ENCODE peak calls at places on chromosomes 5 and 9, in five cellular contexts. One of them, this sample, is unnamed.

GRCh38 chr5:6359941-6360683 is 18.2 kb downstream of the MED10 start:
- DNase-seq in HCT116: no peak
- DNase-seq in SK-N-SH: peak
- DNase-seq in Panc1: no peak
- DNase-seq in HepG2: no peak
- DNase-seq in this sample: no peak

GRCh38 chr9:87876708-87877107 is 6.0 kb upstream of the SPATA31E1 start:
- DNase-seq in HCT116: no peak
- DNase-seq in SK-N-SH: no peak
- DNase-seq in Panc1: no peak
- DNase-seq in HepG2: no peak
- DNase-seq in this sample: no peak

GRCh38 chr5:15959560-15960164 is 219.9 kb downstream of the MARCHF11 start:
- DNase-seq in HCT116: no peak
- DNase-seq in SK-N-SH: peak
- DNase-seq in Panc1: no peak
- DNase-seq in HepG2: no peak
- DNase-seq in this sample: no peak

GRCh38 chr5:125222597-125223240 is 476.3 kb upstream of the ZNF608 start:
- DNase-seq in HCT116: no peak
- DNase-seq in SK-N-SH: no peak
- DNase-seq in Panc1: no peak
- DNase-seq in HepG2: no peak
- DNase-seq in this sample: no peak

GRCh38 chr5:65919773-65920172 is 6.6 kb upstream of the ERBIN start:
- DNase-seq in HCT116: no peak
- DNase-seq in SK-N-SH: no peak
- DNase-seq in Panc1: no peak
- DNase-seq in HepG2: no peak
- DNase-seq in this sample: no peak

GRCh38 chr5:44935262-44935661 is 126.5 kb downstream of the MRPS30 start:
- DNase-seq in HCT116: peak
- DNase-seq in SK-N-SH: no peak
- DNase-seq in Panc1: no peak
- DNase-seq in HepG2: no peak
- DNase-seq in this sample: no peak

GRCh38 chr5:124746252-124746915 is at the start of gene ZNF608:
- DNase-seq in HCT116: no peak
- DNase-seq in SK-N-SH: no peak
- DNase-seq in Panc1: no peak
- DNase-seq in HepG2: peak
- DNase-seq in this sample: no peak

GRCh38 chr9:98698856-98699255 is 9.9 kb downstream of the GABBR2 start:
- DNase-seq in HCT116: no peak
- DNase-seq in SK-N-SH: no peak
- DNase-seq in Panc1: no peak
- DNase-seq in HepG2: no peak
- DNase-seq in this sample: no peak

GRCh38 chr9:131668439-131669233 is 71.2 kb downstream of the RAPGEF1 start:
- DNase-seq in HCT116: no peak
- DNase-seq in SK-N-SH: peak
- DNase-seq in Panc1: no peak
- DNase-seq in HepG2: peak
- DNase-seq in this sample: peak

GRCh38 chr9:131282688-131283422 is 6.5 kb upstream of the FAM78A start:
- DNase-seq in HCT116: no peak
- DNase-seq in SK-N-SH: peak
- DNase-seq in Panc1: no peak
- DNase-seq in HepG2: no peak
- DNase-seq in this sample: no peak

GRCh38 chr5:9151671-9152427 is 394.0 kb downstream of the SEMA5A start:
- DNase-seq in HCT116: no peak
- DNase-seq in SK-N-SH: no peak
- DNase-seq in Panc1: no peak
- DNase-seq in HepG2: no peak
- DNase-seq in this sample: no peak

GRCh38 chr9:118975736-118976135 is 393.5 kb downstream of the BRINP1 start:
- DNase-seq in HCT116: no peak
- DNase-seq in SK-N-SH: no peak
- DNase-seq in Panc1: no peak
- DNase-seq in HepG2: no peak
- DNase-seq in this sample: no peak

GRCh38 chr5:112848116-112848811 is 12.8 kb upstream of the SRP19 start:
- DNase-seq in HCT116: peak
- DNase-seq in SK-N-SH: peak
- DNase-seq in Panc1: peak
- DNase-seq in HepG2: peak
- DNase-seq in this sample: peak

GRCh38 chr9:79682076-79682736 is 110.4 kb downstream of the TLE4 start:
- DNase-seq in HCT116: no peak
- DNase-seq in SK-N-SH: no peak
- DNase-seq in Panc1: no peak
- DNase-seq in HepG2: peak
- DNase-seq in this sample: no peak

GRCh38 chr9:90795084-90795483 is 6.5 kb upstream of the SYK start:
- DNase-seq in HCT116: no peak
- DNase-seq in SK-N-SH: no peak
- DNase-seq in Panc1: no peak
- DNase-seq in HepG2: no peak
- DNase-seq in this sample: no peak

GRCh38 chr5:107532182-107532878 is 138.4 kb downstream of the EFNA5 start:
- DNase-seq in HCT116: no peak
- DNase-seq in SK-N-SH: no peak
- DNase-seq in Panc1: no peak
- DNase-seq in HepG2: no peak
- DNase-seq in this sample: no peak

GRCh38 chr9:99259231-99259918 is 37.3 kb downstream of the SEC61B start:
- DNase-seq in HCT116: no peak
- DNase-seq in SK-N-SH: no peak
- DNase-seq in Panc1: no peak
- DNase-seq in HepG2: no peak
- DNase-seq in this sample: no peak

GRCh38 chr9:82242285-82242963 is 253.9 kb downstream of the SPATA31D1 start:
- DNase-seq in HCT116: no peak
- DNase-seq in SK-N-SH: no peak
- DNase-seq in Panc1: no peak
- DNase-seq in HepG2: no peak
- DNase-seq in this sample: no peak

GRCh38 chr5:10111575-10111974 is 138.1 kb downstream of the ATPSCKMT start:
- DNase-seq in HCT116: peak
- DNase-seq in SK-N-SH: peak
- DNase-seq in Panc1: no peak
- DNase-seq in HepG2: peak
- DNase-seq in this sample: no peak

GRCh38 chr5:68344447-68345111 is 129.0 kb downstream of the PIK3R1 start:
- DNase-seq in HCT116: no peak
- DNase-seq in SK-N-SH: no peak
- DNase-seq in Panc1: no peak
- DNase-seq in HepG2: no peak
- DNase-seq in this sample: no peak

GRCh38 chr5:3056901-3057300 is 305.4 kb upstream of the IRX2 start:
- DNase-seq in HCT116: no peak
- DNase-seq in SK-N-SH: no peak
- DNase-seq in Panc1: no peak
- DNase-seq in HepG2: no peak
- DNase-seq in this sample: no peak

GRCh38 chr9:4507731-4508130 is 17.5 kb downstream of the SLC1A1 start:
- DNase-seq in HCT116: no peak
- DNase-seq in SK-N-SH: no peak
- DNase-seq in Panc1: no peak
- DNase-seq in HepG2: no peak
- DNase-seq in this sample: no peak

GRCh38 chr9:109171926-109172325 is 4.9 kb upstream of the FRRS1L start:
- DNase-seq in HCT116: no peak
- DNase-seq in SK-N-SH: no peak
- DNase-seq in Panc1: no peak
- DNase-seq in HepG2: no peak
- DNase-seq in this sample: no peak

GRCh38 chr9:129750010-129750409 is 2.8 kb downstream of the PTGES start:
- DNase-seq in HCT116: no peak
- DNase-seq in SK-N-SH: no peak
- DNase-seq in Panc1: no peak
- DNase-seq in HepG2: no peak
- DNase-seq in this sample: no peak

GRCh38 chr5:132753135-132753987 is 6.1 kb downstream of the CCNI2 start:
- DNase-seq in HCT116: no peak
- DNase-seq in SK-N-SH: peak
- DNase-seq in Panc1: no peak
- DNase-seq in HepG2: peak
- DNase-seq in this sample: no peak

GRCh38 chr5:96709152-96709821 is 47.1 kb downstream of the CAST start:
- DNase-seq in HCT116: no peak
- DNase-seq in SK-N-SH: no peak
- DNase-seq in Panc1: no peak
- DNase-seq in HepG2: no peak
- DNase-seq in this sample: no peak

GRCh38 chr9:135525241-135526088 is 4.2 kb downstream of the LCN1 start:
- DNase-seq in HCT116: no peak
- DNase-seq in SK-N-SH: no peak
- DNase-seq in Panc1: no peak
- DNase-seq in HepG2: no peak
- DNase-seq in this sample: no peak

GRCh38 chr5:122419195-122419894 is 107.3 kb downstream of the SNCAIP start:
- DNase-seq in HCT116: no peak
- DNase-seq in SK-N-SH: no peak
- DNase-seq in Panc1: no peak
- DNase-seq in HepG2: no peak
- DNase-seq in this sample: no peak

DNA sequence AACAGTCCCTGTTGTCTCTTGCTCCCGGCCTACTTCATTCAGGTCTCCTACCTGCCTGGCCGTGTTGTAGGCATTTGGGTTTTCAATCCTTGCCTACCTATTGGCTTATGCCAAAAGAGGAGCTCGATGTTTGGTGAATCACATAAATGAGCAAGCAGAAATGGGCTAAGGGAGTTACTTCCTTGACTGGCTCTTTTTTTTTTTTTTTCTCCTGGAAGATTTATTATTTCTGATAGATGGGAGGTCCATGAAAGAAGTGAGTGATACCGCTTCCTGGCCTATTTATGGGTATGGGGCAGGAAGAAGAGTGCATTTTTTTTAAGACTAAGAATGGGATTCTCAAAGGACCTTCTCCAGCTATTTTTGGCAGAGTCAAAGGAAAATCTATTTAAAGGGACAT is 294.0 kb downstream of the ARHGAP26 start:
- DNase-seq in HCT116: no peak
- DNase-seq in SK-N-SH: no peak
- DNase-seq in Panc1: no peak
- DNase-seq in HepG2: no peak
- DNase-seq in this sample: no peak
- TF ChIP-seq SIN3A in HCT116: no peak
- TF ChIP-seq SIN3A in SK-N-SH: no peak
- TF ChIP-seq SIN3A in Panc1: no peak
- TF ChIP-seq SIN3A in HepG2: no peak
- TF ChIP-seq SIN3A in this sample: no peak

DNA sequence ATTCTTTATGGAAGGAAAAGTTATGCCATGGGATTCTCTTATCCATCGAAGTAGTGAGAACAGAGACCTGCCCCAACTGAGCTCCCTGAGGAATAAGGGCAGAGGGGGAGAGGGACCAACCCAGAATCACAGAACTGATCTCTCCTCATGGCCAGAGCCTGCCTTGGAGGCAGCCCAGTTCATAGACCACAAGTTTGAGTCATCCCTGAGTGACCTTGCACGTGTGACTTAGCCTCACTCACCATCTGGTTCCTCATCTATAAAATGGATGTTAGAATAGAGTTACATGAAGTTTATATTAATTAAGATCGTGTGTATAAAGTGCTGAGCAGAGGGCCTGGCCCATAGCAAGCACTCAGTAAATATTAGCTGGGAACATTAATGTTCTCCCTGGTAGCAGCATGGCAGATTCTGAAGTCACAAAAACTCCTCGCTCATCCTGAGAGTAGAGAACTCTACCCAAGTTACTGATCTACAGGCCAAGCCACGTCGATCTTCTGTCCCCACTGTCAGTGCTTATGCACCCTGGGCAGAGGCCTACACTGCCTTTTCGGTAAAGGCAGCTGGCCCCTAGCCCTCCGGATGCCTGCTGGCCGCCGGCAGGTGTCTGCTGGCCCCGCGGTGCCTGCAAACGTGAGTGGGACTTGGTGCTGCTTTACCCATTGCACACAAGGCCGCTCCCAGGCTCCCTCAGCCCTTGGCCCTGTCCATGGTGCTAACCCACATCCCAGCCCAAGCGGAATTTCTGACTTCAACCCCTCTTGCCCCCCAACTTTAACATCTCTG is 61.0 kb upstream of the ARAP3 start:
- DNase-seq in HCT116: no peak
- DNase-seq in SK-N-SH: no peak
- DNase-seq in Panc1: no peak
- DNase-seq in HepG2: no peak
- DNase-seq in this sample: no peak
- TF ChIP-seq SIN3A in HCT116: no peak
- TF ChIP-seq SIN3A in SK-N-SH: no peak
- TF ChIP-seq SIN3A in Panc1: no peak
- TF ChIP-seq SIN3A in HepG2: no peak
- TF ChIP-seq SIN3A in this sample: no peak

GRCh38 chr5:160315968-160316367 is 3.6 kb upstream of the CCNJL start:
- DNase-seq in HCT116: peak
- DNase-seq in SK-N-SH: no peak
- DNase-seq in Panc1: peak
- DNase-seq in HepG2: peak
- DNase-seq in this sample: no peak
- TF ChIP-seq SIN3A in HCT116: no peak
- TF ChIP-seq SIN3A in SK-N-SH: no peak
- TF ChIP-seq SIN3A in Panc1: no peak
- TF ChIP-seq SIN3A in HepG2: no peak
- TF ChIP-seq SIN3A in this sample: no peak

GRCh38 chr9:93292664-93293328 is 108.9 kb downstream of the WNK2 start:
- DNase-seq in HCT116: no peak
- DNase-seq in SK-N-SH: no peak
- DNase-seq in Panc1: no peak
- DNase-seq in HepG2: no peak
- DNase-seq in this sample: no peak
- TF ChIP-seq SIN3A in HCT116: no peak
- TF ChIP-seq SIN3A in SK-N-SH: no peak
- TF ChIP-seq SIN3A in Panc1: no peak
- TF ChIP-seq SIN3A in HepG2: no peak
- TF ChIP-seq SIN3A in this sample: no peak

DNA sequence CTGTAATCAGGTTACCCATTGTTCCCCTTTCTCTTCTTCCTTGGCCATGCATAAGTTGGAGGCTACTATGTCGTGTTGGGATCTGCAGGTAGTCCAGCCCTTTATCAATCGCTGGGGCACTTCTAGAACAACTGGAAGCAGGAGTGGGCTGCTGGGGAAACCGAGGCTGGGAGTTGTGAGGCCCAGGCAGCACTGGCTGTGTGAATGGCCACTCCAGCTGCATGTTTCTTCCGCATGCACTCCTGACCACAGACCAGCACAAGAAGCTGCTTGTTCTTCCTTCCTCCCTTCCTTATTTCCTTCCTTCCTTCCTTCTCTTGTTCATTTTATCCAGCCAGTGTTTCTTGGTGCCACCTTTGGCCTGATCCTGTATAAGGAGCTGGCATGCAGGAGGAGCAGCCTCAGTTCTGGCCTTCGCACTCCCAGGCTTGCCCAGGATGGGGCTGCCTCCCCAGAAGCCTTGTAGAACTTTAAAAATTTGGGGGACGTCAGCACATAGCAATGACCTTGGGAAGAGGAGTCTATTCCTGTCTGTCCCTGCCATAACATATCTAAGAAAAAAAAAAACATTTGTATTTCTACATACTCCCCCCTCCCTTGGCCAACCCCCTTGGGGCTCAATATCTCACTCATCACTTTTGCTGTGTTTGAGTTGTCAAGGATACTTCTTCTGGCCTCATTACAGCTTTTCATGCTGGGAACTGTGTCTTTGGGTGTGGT is 20.8 kb upstream of the CXCL14 start:
- DNase-seq in HCT116: no peak
- DNase-seq in SK-N-SH: no peak
- DNase-seq in Panc1: no peak
- DNase-seq in HepG2: no peak
- DNase-seq in this sample: no peak
- TF ChIP-seq SIN3A in HCT116: no peak
- TF ChIP-seq SIN3A in SK-N-SH: no peak
- TF ChIP-seq SIN3A in Panc1: no peak
- TF ChIP-seq SIN3A in HepG2: no peak
- TF ChIP-seq SIN3A in this sample: no peak